ENCODE peak calls at places on chromosomes 13 and 19, in eight cellular contexts. G is putamen; N is cardiac muscle cell; V is effector CD4-positive, alpha-beta T cell; W is H54; R is substantia nigra; Y is HEK293T; J is pons. F is an unnamed sample.

GRCh38 chr19:18776736-18777135 is 14.4 kb downstream of the COMP start:
- DNase-seq in J (no peak), G (no peak), N (peak; percentile 30), V (no peak), R (no peak), W (peak; percentile 73), Y (no peak), F (no peak)

GRCh38 chr13:48505597-48506091 is 27.2 kb downstream of the RCBTB2 start:
- DNase-seq in R (no peak), V (peak; percentile 36), J (peak; percentile 82), Y (no peak), N (no peak), W (no peak), G (no peak), F (peak; percentile 39)

GRCh38 chr13:42807236-42807635 is 25.9 kb downstream of the FAM216B start:
- DNase-seq in V (no peak), Y (no peak), N (no peak), R (no peak), W (no peak), J (no peak), G (no peak), F (no peak)

GRCh38 chr19:6210091-6210490 is 69.7 kb downstream of the MLLT1 start:
- DNase-seq in V (no peak), J (no peak), N (no peak), W (no peak), R (no peak), Y (no peak), G (no peak), F (no peak)

GRCh38 chr19:42942187-42942789 is 5.3 kb upstream of the PSG7 start:
- DNase-seq in N (no peak), W (no peak), R (no peak), Y (no peak), J (no peak), V (no peak), G (no peak), F (no peak)

GRCh38 chr13:72692884-72693514 is 34.4 kb downstream of the MZT1 start:
- DNase-seq in G (no peak), R (no peak), N (no peak), Y (no peak), J (no peak), V (no peak), W (no peak), F (no peak)

GRCh38 chr13:26508885-26509284 is 48.6 kb upstream of the WASF3 start:
- DNase-seq in V (no peak), N (no peak), G (no peak), W (no peak), J (no peak), R (no peak), Y (no peak), F (no peak)

GRCh38 chr13:87498681-87499080 is 172.5 kb upstream of the SLITRK5 start:
- DNase-seq in R (no peak), W (no peak), V (no peak), J (no peak), G (no peak), N (peak; percentile 70), Y (peak; percentile 46), F (no peak)

GRCh38 chr19:46704379-46705076 is 12.4 kb downstream of the PRKD2 start:
- DNase-seq in W (peak; percentile 44), G (no peak), V (peak; percentile 87), R (no peak), N (peak; percentile 72), J (peak; percentile 15), Y (peak; percentile 86), F (peak; percentile 93)

GRCh38 chr13:91158015-91158390 is 189.5 kb upstream of the MIR17HG start:
- DNase-seq in N (no peak), G (no peak), V (no peak), R (no peak), J (no peak), Y (no peak), W (no peak), F (no peak)

GRCh38 chr13:25095862-25096453 is at the start of gene PABPC3:
- DNase-seq in R (no peak), Y (no peak), G (no peak), V (no peak), W (no peak), J (no peak), N (no peak), F (no peak)

GRCh38 chr13:27968316-27969072 is 621 bp downstream of the CDX2 start:
- DNase-seq in R (no peak), J (no peak), W (no peak), V (no peak), Y (peak; percentile 27), N (no peak), G (no peak), F (no peak)

GRCh38 chr19:30253581-30253996 is 118.6 kb upstream of the ZNF536 start:
- DNase-seq in R (no peak), G (no peak), W (no peak), V (no peak), J (no peak), Y (peak; percentile 26), N (no peak), F (no peak)

GRCh38 chr13:95067303-95067702 is 233.9 kb downstream of the ABCC4 start:
- DNase-seq in W (peak; percentile 37), V (no peak), N (no peak), G (no peak), Y (no peak), J (no peak), R (no peak), F (no peak)

GRCh38 chr13:67278230-67278629 is 48.1 kb upstream of the PCDH9 start:
- DNase-seq in J (no peak), V (no peak), Y (no peak), N (no peak), G (no peak), R (no peak), W (no peak), F (no peak)

GRCh38 chr19:47534628-47535027 is 19.8 kb upstream of the NAPA start:
- DNase-seq in Y (no peak), W (no peak), R (no peak), G (no peak), V (no peak), J (no peak), N (no peak), F (no peak)

GRCh38 chr19:58294743-58295374 is 10.3 kb upstream of the ERVK3-1 start:
- DNase-seq in Y (no peak), V (no peak), G (no peak), W (no peak), N (no peak), R (no peak), J (no peak), F (no peak)

GRCh38 chr19:2977001-2977685 is at the start of gene TLE6:
- DNase-seq in V (peak; percentile 89), R (peak; percentile 85), Y (peak; percentile 99), J (peak; percentile 87), G (peak; percentile 86), W (peak; percentile 100), N (peak; percentile 98), F (peak; percentile 93)

GRCh38 chr13:84609716-84610115 is 727.4 kb upstream of the SLITRK1 start:
- DNase-seq in N (no peak), W (no peak), Y (no peak), J (no peak), R (no peak), G (no peak), V (no peak), F (no peak)

GRCh38 chr19:17555929-17556813 is 722 bp downstream of the COLGALT1 start:
- DNase-seq in V (no peak), J (peak; percentile 43), R (peak; percentile 11), W (no peak), Y (no peak), N (peak; percentile 44), G (peak; percentile 47), F (no peak)

GRCh38 chr19:19554074-19555023 is 16.3 kb downstream of the CILP2 start:
- DNase-seq in Y (peak; percentile 85), V (peak; percentile 42), G (no peak), J (no peak), R (no peak), W (no peak), N (peak; percentile 53), F (peak; percentile 56)

GRCh38 chr19:6774821-6775707 is 2.6 kb downstream of the VAV1 start:
- DNase-seq in V (no peak), G (no peak), J (peak; percentile 5), N (no peak), Y (no peak), R (no peak), W (no peak), F (no peak)

GRCh38 chr19:44856438-44857083 is 10.5 kb downstream of the NECTIN2 start:
- DNase-seq in Y (no peak), J (peak; percentile 59), V (no peak), G (no peak), N (no peak), R (no peak), W (no peak), F (no peak)

GRCh38 chr13:27673911-27674310 is 52.2 kb downstream of the POLR1D start:
- DNase-seq in V (no peak), G (no peak), R (no peak), Y (no peak), N (no peak), W (no peak), J (no peak), F (no peak)

F was measured in activated CD4-positive, alpha-beta T cell treated with anti-CD3 and anti-CD28 coated beads, Interleukin-2, amount 50 U/mL, for 1 hour.